ENCODE peak calls at places on chromosomes 4 and X, in five cellular contexts. P, X, A, D and K are unnamed samples.

GRCh38 chr4:106601519-106601918 is 232.9 kb upstream of the GIMD1 start:
- DNase-seq in P (no peak), X (no peak), A (no peak), D (no peak), K (no peak)

GRCh38 chrX:52280812-52281211 is 88.0 kb upstream of the XAGE2 start:
- DNase-seq in P (no peak), X (no peak), A (no peak), D (no peak), K (no peak)

GRCh38 chr4:6322067-6322760 is 52.6 kb downstream of the WFS1 start:
- DNase-seq in P (no peak), X (no peak), A (no peak), D (no peak), K (no peak)

GRCh38 chr4:185465707-185466106 is 5.8 kb downstream of the CCDC110 start:
- DNase-seq in P (no peak), X (no peak), A (no peak), D (no peak), K (no peak)

GRCh38 chr4:184437988-184438774 is 36.2 kb downstream of the IRF2 start:
- DNase-seq in P (peak; percentile 35), X (no peak), A (no peak), D (no peak), K (no peak)

GRCh38 chr4:166128452-166128851 is 255.4 kb downstream of the TLL1 start:
- DNase-seq in P (peak; percentile 37), X (no peak), A (no peak), D (peak; percentile 12), K (peak; percentile 52)

GRCh38 chr4:14387647-14388046 is 614.6 kb upstream of the CPEB2 start:
- DNase-seq in P (no peak), X (no peak), A (no peak), D (no peak), K (no peak)

GRCh38 chrX:154516655-154517100 is 646 bp upstream of the FAM3A start:
- DNase-seq in P (no peak), X (no peak), A (no peak), D (peak; percentile 65), K (no peak)

GRCh38 chr4:137755033-137755471 is 222.8 kb upstream of the PCDH18 start:
- DNase-seq in P (peak; percentile 59), X (no peak), A (no peak), D (peak; percentile 25), K (no peak)

GRCh38 chr4:72128741-72129140 is 96.9 kb downstream of the NPFFR2 start:
- DNase-seq in P (no peak), X (no peak), A (no peak), D (no peak), K (no peak)